ENCODE peak calls at places on chromosomes 3 and 15, in five cellular contexts. A, V, M, F and Z are unnamed samples.

GRCh38 chr3:153768559-153769469 is 352.4 kb upstream of the ARHGEF26 start:
- DNase-seq in F (peak), A (peak), M (peak), V (peak), Z (peak)

GRCh38 chr15:48625126-48625525 is 20.4 kb downstream of the FBN1 start:
- DNase-seq in M (no peak), A (no peak), F (no peak), V (no peak), Z (no peak)

GRCh38 chr3:53164911-53165310 is 3.9 kb downstream of the PRKCD start:
- DNase-seq in A (no peak), V (no peak), M (no peak), F (no peak), Z (peak)

GRCh38 chr15:80437492-80437891 is 33.3 kb downstream of the ARNT2 start:
- DNase-seq in M (peak), F (no peak), A (no peak), V (no peak), Z (no peak)

GRCh38 chr3:13022348-13023250 is 50.6 kb downstream of the IQSEC1 start:
- DNase-seq in V (no peak), F (peak), M (peak), A (peak), Z (peak)

GRCh38 chr15:26640601-26641000 is 132.3 kb downstream of the GABRB3 start:
- DNase-seq in A (no peak), V (no peak), M (no peak), F (no peak), Z (no peak)

GRCh38 chr3:124584552-124585391 is 145.5 kb upstream of the UMPS start:
- DNase-seq in A (no peak), M (peak), V (peak), F (peak), Z (peak)

GRCh38 chr3:66037330-66037985 is 1.3 kb downstream of the MAGI1 start:
- DNase-seq in V (no peak), A (peak), F (peak), M (peak), Z (peak)

GRCh38 chr3:42702982-42703694 is 540 bp upstream of the HHATL start:
- DNase-seq in A (no peak), M (no peak), F (no peak), V (no peak), Z (no peak)

GRCh38 chr3:53100818-53101466 is 29.3 kb downstream of the RFT1 start:
- DNase-seq in F (no peak), M (no peak), V (no peak), A (no peak), Z (no peak)

GRCh38 chr3:73542127-73542526 is 82.6 kb downstream of the PDZRN3 start:
- DNase-seq in V (no peak), F (no peak), A (no peak), M (no peak), Z (peak)

GRCh38 chr15:48579945-48580671 is 65.4 kb downstream of the FBN1 start:
- DNase-seq in F (peak), M (peak), A (no peak), V (no peak), Z (no peak)

GRCh38 chr15:80090879-80091503 is 31.5 kb downstream of the ZFAND6 start:
- DNase-seq in A (no peak), F (no peak), M (no peak), V (no peak), Z (no peak)

GRCh38 chr3:107857854-107858253 is 233.0 kb downstream of the CD47 start:
- DNase-seq in A (no peak), F (no peak), M (no peak), V (no peak), Z (no peak)

GRCh38 chr3:79032686-79033318 is 735.0 kb downstream of the ROBO1 start:
- DNase-seq in A (no peak), M (peak), F (peak), V (peak), Z (no peak)

GRCh38 chr3:42012935-42013651 is 51.2 kb upstream of the ULK4 start:
- DNase-seq in F (peak), A (no peak), V (no peak), M (peak), Z (peak)

GRCh38 chr3:140249188-140249587 is 314.2 kb downstream of the CLSTN2 start:
- DNase-seq in A (no peak), M (no peak), F (no peak), V (no peak), Z (no peak)

GRCh38 chr3:132421832-132422231 is 4.5 kb downstream of the DNAJC13 start:
- DNase-seq in A (no peak), M (peak), F (peak), V (no peak), Z (no peak)

GRCh38 chr15:63476229-63476632 is 28.2 kb upstream of the USP3 start:
- DNase-seq in V (no peak), F (peak), M (peak), A (no peak), Z (no peak)

GRCh38 chr3:48564022-48564421 is 441 bp upstream of the UCN2 start:
- DNase-seq in M (peak), A (no peak), V (no peak), F (peak), Z (no peak)

GRCh38 chr15:37028609-37029287 is 71.6 kb downstream of the MEIS2 start:
- DNase-seq in M (peak), A (no peak), V (no peak), F (peak), Z (no peak)

GRCh38 chr3:147701195-147701594 is 292.0 kb downstream of the ZIC1 start:
- DNase-seq in V (no peak), M (no peak), A (no peak), F (no peak), Z (no peak)

GRCh38 chr15:40118473-40118872 is 9.8 kb upstream of the BMF start:
- DNase-seq in F (no peak), A (no peak), V (no peak), M (no peak), Z (no peak)

GRCh38 chr3:141444586-141445285 is 42.1 kb upstream of the RASA2 start:
- DNase-seq in V (no peak), F (peak), M (no peak), A (no peak), Z (no peak)

GRCh38 chr3:122893754-122894668 is 99.1 kb downstream of the SLC49A4 start:
- DNase-seq in F (no peak), A (no peak), M (peak), V (no peak), Z (peak)

GRCh38 chr3:189169728-189170127 is 2.0 kb upstream of the TPRG1 start:
- DNase-seq in F (no peak), A (no peak), V (no peak), M (no peak), Z (peak)

GRCh38 chr3:123028233-123028828 is 768 bp upstream of the SEMA5B start:
- DNase-seq in F (peak), V (peak), A (no peak), M (peak), Z (peak)

GRCh38 chr15:82966671-82967071 is 14.2 kb upstream of the HOMER2 start:
- DNase-seq in V (no peak), A (no peak), F (no peak), M (no peak), Z (no peak)

GRCh38 chr15:74257623-74258022 is 21.5 kb downstream of the CCDC33 start:
- DNase-seq in M (no peak), V (no peak), F (no peak), A (no peak), Z (no peak)

GRCh38 chr15:71709808-71710418 is 100.4 kb upstream of the NR2E3 start:
- DNase-seq in F (no peak), M (no peak), A (no peak), V (no peak), Z (no peak)

GRCh38 chr3:194711913-194712312 is 26.2 kb downstream of the FAM43A start:
- DNase-seq in F (peak), V (no peak), A (no peak), M (peak), Z (no peak)

GRCh38 chr15:26665950-26666921 is 106.6 kb downstream of the GABRB3 start:
- DNase-seq in A (no peak), F (no peak), M (no peak), V (no peak), Z (peak)

GRCh38 chr15:53586815-53587214 is 172.6 kb downstream of the WDR72 start:
- DNase-seq in V (peak), M (no peak), A (peak), F (peak), Z (peak)

GRCh38 chr3:155079795-155080546 is at the start of gene MME:
- DNase-seq in F (peak), A (peak), V (peak), M (peak), Z (peak)

GRCh38 chr3:188231454-188231853 is 77.5 kb downstream of the LPP start:
- DNase-seq in F (no peak), A (no peak), V (no peak), M (no peak), Z (no peak)

GRCh38 chr3:158680861-158681260 is 8.4 kb upstream of the LXN start:
- DNase-seq in M (no peak), F (no peak), V (no peak), A (no peak), Z (no peak)

GRCh38 chr3:129383292-129383860 is 45.1 kb downstream of the EFCAB12 start:
- DNase-seq in M (peak), A (peak), F (peak), V (peak), Z (peak)

GRCh38 chr3:101561630-101562328 is at the start of gene TRMT10C:
- DNase-seq in V (peak), M (peak), A (peak), F (peak), Z (peak)
- H4K91ac ChIP-seq in V (no peak), M (peak), A (peak), F (peak), Z (no peak)

GRCh38 chr3:190330936-190331734 is 8.9 kb upstream of the CLDN1 start:
- DNase-seq in A (no peak), V (no peak), M (no peak), F (no peak), Z (no peak)
- H2BK5ac ChIP-seq in A (no peak), V (no peak), M (no peak), F (no peak), Z (no peak)

GRCh38 chr3:71171246-71171645 is 412.3 kb downstream of the FOXP1 start:
- DNase-seq in A (no peak), F (no peak), M (no peak), V (no peak), Z (no peak)

GRCh38 chr3:71172176-71172575 is 411.4 kb downstream of the FOXP1 start:
- DNase-seq in V (no peak), M (no peak), F (no peak), A (no peak), Z (no peak)

GRCh38 chr3:71175722-71176365 is 407.7 kb downstream of the FOXP1 start:
- DNase-seq in A (no peak), M (no peak), F (no peak), V (no peak), Z (no peak)

GRCh38 chr3:71173421-71173975 is 410.0 kb downstream of the FOXP1 start:
- DNase-seq in F (peak), V (no peak), M (peak), A (no peak), Z (no peak)

DNA sequence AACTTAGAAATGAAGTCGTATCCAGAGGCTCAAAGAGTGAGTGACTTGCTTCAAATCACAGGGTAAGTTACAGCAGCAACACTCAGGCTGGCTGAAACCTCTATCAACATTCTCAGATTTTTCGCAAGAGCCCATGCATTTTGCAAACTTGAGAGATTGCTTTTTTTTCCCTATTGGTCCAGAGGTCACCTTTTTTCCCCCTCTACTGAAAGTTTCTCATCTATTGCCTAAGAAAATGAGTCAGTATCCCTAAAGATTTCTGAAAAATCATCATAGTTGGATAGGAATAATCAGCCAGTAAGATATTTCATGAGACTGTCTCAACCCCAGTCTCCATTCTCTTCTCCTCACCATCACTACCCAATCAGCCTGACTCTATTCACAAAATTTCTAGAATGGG is 410.6 kb downstream of the FOXP1 start:
- DNase-seq in A (no peak), V (no peak), M (peak), F (peak), Z (no peak)
- H2BK15ac ChIP-seq in A (no peak), V (no peak), M (peak), F (no peak), Z (no peak)

DNA sequence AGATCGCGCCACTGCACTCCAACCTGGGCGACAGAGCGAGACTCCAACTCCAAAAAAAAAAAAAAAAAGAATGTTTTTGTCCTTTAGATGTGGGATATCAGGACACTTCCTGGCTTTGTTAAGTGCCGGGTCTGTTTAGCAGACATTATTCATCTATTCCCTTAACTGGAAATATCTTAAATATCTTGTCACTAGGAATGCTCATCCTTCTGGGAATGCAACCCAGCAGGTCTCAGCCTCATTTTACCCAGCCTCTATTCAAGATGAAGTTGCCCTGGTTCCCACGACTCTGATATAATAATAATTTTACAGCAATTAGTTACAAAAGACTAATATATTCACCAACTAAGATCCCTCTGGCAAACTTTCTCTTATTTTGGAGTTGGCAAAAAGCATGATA is 260.9 kb upstream of the SLITRK3 start:
- DNase-seq in F (no peak), M (no peak), V (no peak), A (no peak), Z (no peak)
- H4K91ac ChIP-seq in F (no peak), M (no peak), V (no peak), A (no peak), Z (no peak)

DNA sequence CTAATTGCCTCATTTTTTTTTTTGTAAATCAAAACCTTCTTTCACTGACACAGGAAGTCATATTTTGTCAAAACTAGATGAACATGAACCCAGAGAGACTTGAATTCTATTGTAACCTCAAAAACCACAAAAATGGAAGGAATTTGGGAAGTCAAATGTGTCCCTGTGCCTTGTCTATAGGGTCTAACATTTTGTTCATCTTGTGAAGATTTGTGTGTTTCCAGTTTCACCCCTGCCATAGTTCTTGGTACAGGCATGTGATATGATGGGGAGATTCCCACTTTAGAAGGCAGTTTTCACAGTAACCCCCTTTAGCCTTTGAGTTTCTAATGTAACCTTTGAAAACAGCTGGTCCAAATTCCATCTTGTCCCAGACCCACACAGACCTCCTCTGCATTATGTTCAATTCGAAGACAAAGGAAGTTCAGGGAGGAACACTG is 318.5 kb upstream of the ADAMTS9 start:
- DNase-seq in A (no peak), V (no peak), F (peak), M (peak), Z (no peak)
- H2BK5ac ChIP-seq in A (no peak), V (no peak), F (no peak), M (no peak), Z (no peak)

GRCh38 chr3:185215873-185216586 is 37.8 kb downstream of the EHHADH start:
- DNase-seq in A (no peak), M (peak), V (no peak), F (peak), Z (no peak)

GRCh38 chr3:185221203-185221602 is 32.6 kb downstream of the EHHADH start:
- DNase-seq in M (no peak), V (no peak), A (no peak), F (no peak), Z (no peak)

GRCh38 chr3:185210621-185211157 is 43.2 kb downstream of the EHHADH start:
- DNase-seq in M (no peak), A (no peak), V (no peak), F (no peak), Z (no peak)

DNA sequence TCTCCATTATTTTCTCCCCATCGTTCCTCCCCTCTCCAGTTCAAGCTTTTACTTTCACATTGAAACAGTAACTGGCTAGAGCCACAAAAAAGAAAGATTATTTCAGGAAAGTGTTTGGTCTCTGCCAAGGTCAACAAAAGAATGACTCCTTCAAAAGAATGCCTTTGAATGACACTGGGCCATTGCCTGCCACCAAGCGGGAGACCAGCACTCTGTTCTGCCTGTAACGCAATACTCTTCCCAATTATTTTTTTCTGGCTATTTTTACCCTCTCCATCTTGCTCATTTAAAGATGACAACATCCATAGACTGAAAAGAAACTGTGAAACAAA is 37.3 kb downstream of the EHHADH start:
- DNase-seq in A (no peak), M (no peak), V (no peak), F (peak), Z (no peak)
- H2BK15ac ChIP-seq in A (no peak), M (no peak), V (no peak), F (no peak), Z (no peak)

DNA sequence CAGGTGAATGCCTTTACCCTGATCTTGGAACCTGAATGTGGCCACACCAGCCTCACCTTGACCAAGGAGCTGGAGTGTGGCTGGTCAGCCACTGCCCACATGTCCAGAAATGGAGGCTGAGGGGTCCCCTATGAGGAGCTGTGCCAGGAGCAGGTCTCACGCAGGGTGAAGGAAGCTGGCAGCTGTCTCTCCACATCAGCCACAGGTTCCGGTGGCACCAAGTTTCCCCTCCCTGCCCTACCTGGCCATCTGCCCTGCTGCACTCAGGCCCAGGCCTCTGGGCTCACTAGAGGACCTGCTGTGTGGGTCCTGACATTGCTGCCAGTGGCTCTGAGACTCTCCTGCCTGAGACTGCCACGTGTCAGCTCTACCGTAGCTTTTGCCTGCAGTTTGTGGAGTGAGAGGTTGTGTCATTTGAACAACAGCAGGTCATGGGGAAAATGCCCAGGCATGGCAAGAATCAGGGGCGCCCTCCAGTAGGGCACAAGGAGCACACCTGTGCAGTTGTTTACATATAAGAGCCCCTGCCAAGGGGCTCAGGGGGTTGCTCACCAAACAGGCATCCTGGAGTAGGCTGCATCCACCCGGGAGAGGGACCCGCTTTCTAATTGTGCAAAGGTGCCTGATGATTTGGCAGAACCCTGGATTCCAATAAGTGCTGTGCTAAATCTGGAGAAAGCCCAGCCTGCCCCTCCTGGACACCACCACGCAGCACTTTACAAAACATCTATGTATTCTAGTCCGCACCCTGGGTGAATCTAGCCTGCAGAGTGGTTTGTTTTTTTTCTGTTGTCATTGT is 258.5 kb upstream of the TLE3 start:
- DNase-seq in F (no peak), M (no peak), V (no peak), A (no peak), Z (no peak)
- H4K91ac ChIP-seq in F (no peak), M (no peak), V (no peak), A (no peak), Z (no peak)

DNA sequence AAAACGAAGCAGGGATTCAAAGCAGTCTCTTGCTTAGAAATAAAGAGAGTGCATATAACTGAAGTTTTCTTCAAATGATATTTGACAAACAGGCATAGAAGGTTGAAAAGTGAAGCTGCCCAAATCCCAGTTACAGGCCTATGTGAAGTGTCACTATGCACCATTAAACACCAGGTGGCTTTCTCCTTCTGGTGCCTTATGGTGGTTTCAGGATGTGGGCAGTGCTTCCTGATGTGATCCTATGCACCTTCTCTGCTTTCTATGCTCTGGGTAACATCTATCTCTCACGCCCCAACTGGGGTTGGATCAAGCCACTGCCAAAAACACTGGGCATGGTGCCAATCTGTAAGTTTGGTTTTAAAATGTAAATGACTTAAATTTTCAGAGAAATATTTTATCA is 744.7 kb downstream of the TUSC7 start:
- DNase-seq in V (no peak), A (no peak), F (no peak), M (no peak), Z (no peak)
- H2BK5ac ChIP-seq in V (no peak), A (no peak), F (no peak), M (no peak), Z (no peak)